ENCODE peak calls at places on chromosomes 3 and 15, in nine cellular contexts. V is fibroblast of mammary gland, L is IMR-90, C is left lung, X is cardiac muscle cell, R is adrenal gland, G is ascending aorta, Q is HFF-Myc, U is breast epithelium. O is an unnamed sample.

GRCh38 chr3:74273555-74274402 is 340.7 kb downstream of the CNTN3 start:
- DNase-seq in G (no peak), Q (no peak), R (no peak), C (no peak), U (no peak), L (no peak), X (no peak), V (no peak), O (no peak)

GRCh38 chr15:49047456-49047855 is 1.2 kb upstream of the SECISBP2L start:
- DNase-seq in L (no peak), R (no peak), V (no peak), U (no peak), G (no peak), C (no peak), X (no peak), Q (no peak), O (no peak)

GRCh38 chr3:189806171-189806951 is 175.2 kb downstream of the TP63 start:
- DNase-seq in G (no peak), C (no peak), V (no peak), X (peak), Q (no peak), L (peak), U (no peak), R (no peak), O (no peak)

GRCh38 chr3:152650177-152650576 is 184.8 kb upstream of the P2RY1 start:
- DNase-seq in V (no peak), L (no peak), G (no peak), X (peak), R (no peak), C (no peak), Q (no peak), U (no peak), O (no peak)

GRCh38 chr3:88896026-88896425 is 211.4 kb upstream of the EPHA3 start:
- DNase-seq in R (no peak), X (no peak), C (no peak), Q (no peak), G (no peak), L (no peak), V (no peak), U (no peak), O (no peak)

GRCh38 chr3:134017490-134017889 is 12.2 kb downstream of the SLCO2A1 start:
- DNase-seq in R (no peak), G (no peak), V (no peak), L (no peak), Q (no peak), U (no peak), C (no peak), X (no peak), O (no peak)

GRCh38 chr3:115553796-115554495 is 69.4 kb upstream of the GAP43 start:
- DNase-seq in V (no peak), L (no peak), G (no peak), U (no peak), Q (no peak), X (no peak), C (no peak), R (no peak), O (no peak)

GRCh38 chr15:45612790-45613415 is 21.9 kb upstream of the SQOR start:
- DNase-seq in L (peak), R (no peak), Q (no peak), V (peak), X (peak), G (no peak), U (no peak), C (no peak), O (no peak)

GRCh38 chr3:21392521-21392920 is 358.5 kb downstream of the ZNF385D start:
- DNase-seq in C (no peak), L (no peak), R (no peak), V (peak), X (no peak), G (no peak), U (no peak), Q (no peak), O (no peak)

GRCh38 chr3:157650699-157651098 is 147.5 kb upstream of the VEPH1 start:
- DNase-seq in Q (no peak), V (no peak), L (no peak), C (no peak), X (no peak), U (no peak), G (no peak), R (no peak), O (no peak)

GRCh38 chr15:67915374-67916050 is 75.7 kb upstream of the RNU6-1 start:
- DNase-seq in U (peak), Q (no peak), R (peak), X (peak), G (peak), L (no peak), C (peak), V (no peak), O (no peak)

GRCh38 chr3:132660745-132661067 is 577 bp downstream of the UBA5 start:
- DNase-seq in C (no peak), R (no peak), X (no peak), Q (no peak), V (peak), L (peak), U (no peak), G (no peak), O (no peak)
- TF ChIP-seq CTCF in C (no peak), R (no peak), X (no peak), Q (no peak), V (no peak), L (no peak), U (no peak), G (no peak), O (no peak)

GRCh38 chr3:46539443-46540005 is 26.6 kb downstream of the LRRC2 start:
- DNase-seq in U (no peak), V (no peak), X (no peak), C (no peak), R (no peak), G (no peak), L (no peak), Q (no peak), O (no peak)
- H3K4me3 ChIP-seq in U (no peak), V (no peak), X (no peak), C (no peak), R (no peak), G (no peak), L (no peak), Q (no peak), O (no peak)

GRCh38 chr3:102537122-102537521 is 102.3 kb downstream of the ZPLD1 start:
- DNase-seq in Q (no peak), G (no peak), R (no peak), X (no peak), C (no peak), V (no peak), L (no peak), U (no peak), O (no peak)

GRCh38 chr3:102531686-102532085 is 96.9 kb downstream of the ZPLD1 start:
- DNase-seq in L (no peak), Q (no peak), C (no peak), V (no peak), U (no peak), R (no peak), X (no peak), G (no peak), O (no peak)

GRCh38 chr3:102533784-102534183 is 99.0 kb downstream of the ZPLD1 start:
- DNase-seq in X (no peak), V (no peak), Q (no peak), G (no peak), C (no peak), R (no peak), L (no peak), U (no peak), O (no peak)

GRCh38 chr3:102532901-102533300 is 98.1 kb downstream of the ZPLD1 start:
- DNase-seq in Q (no peak), L (peak), U (no peak), R (no peak), G (no peak), C (no peak), X (peak), V (no peak), O (no peak)

GRCh38 chr3:102536479-102536878 is 101.7 kb downstream of the ZPLD1 start:
- DNase-seq in C (no peak), Q (peak), G (no peak), R (no peak), X (peak), L (peak), U (no peak), V (peak), O (peak)
- TF ChIP-seq CTCF in C (peak), Q (peak), G (peak), R (peak), X (peak), L (peak), U (no peak), V (peak), O (peak)

DNA sequence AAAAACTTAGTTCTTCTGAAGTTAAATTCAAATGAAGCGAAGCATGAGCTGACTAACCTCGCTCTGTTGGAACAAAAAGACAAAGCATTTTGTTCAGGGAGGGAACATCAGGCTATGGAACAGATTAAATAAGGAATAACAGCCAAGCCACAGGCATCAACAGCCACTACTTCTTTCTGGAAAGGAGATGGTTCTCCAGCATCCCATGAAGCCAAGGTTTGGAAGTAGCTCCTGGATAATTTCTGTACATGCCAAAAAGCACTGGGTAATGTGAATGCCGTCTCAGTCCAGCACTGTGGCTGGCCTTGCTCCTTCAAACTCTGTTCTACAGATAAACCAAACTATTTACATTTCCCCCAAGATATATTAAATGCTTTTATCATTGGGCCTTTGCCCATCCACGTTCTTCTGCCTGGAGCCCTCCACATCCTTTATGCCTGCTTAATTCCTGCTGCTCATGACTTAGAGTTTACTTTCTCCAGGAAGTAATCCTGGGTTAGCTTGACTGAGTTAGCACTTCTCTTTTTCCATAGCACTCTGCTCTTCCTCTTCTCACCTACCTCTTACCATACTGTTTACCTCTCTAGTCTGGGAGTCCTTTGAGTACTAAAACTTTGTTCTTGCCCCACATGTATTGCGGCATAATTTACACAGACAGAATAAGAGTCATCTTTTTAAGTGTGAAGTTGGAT is 232.1 kb downstream of the CLSTN2 start:
- DNase-seq in V (no peak), U (no peak), C (no peak), R (no peak), L (no peak), G (no peak), Q (no peak), X (peak), O (peak)
- H3K4me3 ChIP-seq in V (no peak), U (no peak), C (no peak), R (no peak), L (no peak), G (no peak), Q (no peak), X (no peak), O (no peak)

GRCh38 chr3:44659015-44659414 is 10.5 kb downstream of the ZNF35 start:
- DNase-seq in R (no peak), G (no peak), U (no peak), X (no peak), C (no peak), L (no peak), Q (no peak), V (no peak), O (no peak)

GRCh38 chr3:44665173-44665572 is 16.6 kb downstream of the ZNF35 start:
- DNase-seq in C (no peak), G (no peak), R (no peak), X (no peak), Q (no peak), V (no peak), L (no peak), U (no peak), O (no peak)

GRCh38 chr3:44659434-44659833 is 10.9 kb downstream of the ZNF35 start:
- DNase-seq in G (no peak), L (no peak), C (no peak), V (no peak), U (no peak), Q (no peak), X (no peak), R (no peak), O (no peak)

DNA sequence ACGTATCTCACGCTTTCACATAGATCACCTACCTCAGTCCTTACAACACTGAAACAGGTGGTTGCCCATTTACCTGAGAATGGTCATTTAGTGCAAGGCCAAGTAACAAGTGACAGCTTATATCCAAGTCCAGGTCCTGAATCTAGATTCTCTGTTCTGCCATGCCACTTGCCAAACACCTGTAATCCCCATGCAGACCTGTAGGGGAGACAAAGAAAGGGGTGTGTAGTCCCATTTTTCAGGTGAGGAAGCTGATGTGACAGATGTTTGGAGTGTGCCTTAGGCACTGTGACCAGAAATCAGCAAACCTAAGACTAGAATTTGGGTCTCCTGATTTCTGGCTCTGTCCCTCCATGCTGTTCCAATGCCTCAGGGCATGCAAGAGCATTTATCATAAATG is 12.7 kb downstream of the ZNF35 start:
- DNase-seq in X (no peak), Q (no peak), R (no peak), U (no peak), L (no peak), V (no peak), C (no peak), G (no peak), O (no peak)
- TF ChIP-seq CTCF in X (peak), Q (peak), R (no peak), U (no peak), L (no peak), V (peak), C (no peak), G (no peak), O (no peak)

DNA sequence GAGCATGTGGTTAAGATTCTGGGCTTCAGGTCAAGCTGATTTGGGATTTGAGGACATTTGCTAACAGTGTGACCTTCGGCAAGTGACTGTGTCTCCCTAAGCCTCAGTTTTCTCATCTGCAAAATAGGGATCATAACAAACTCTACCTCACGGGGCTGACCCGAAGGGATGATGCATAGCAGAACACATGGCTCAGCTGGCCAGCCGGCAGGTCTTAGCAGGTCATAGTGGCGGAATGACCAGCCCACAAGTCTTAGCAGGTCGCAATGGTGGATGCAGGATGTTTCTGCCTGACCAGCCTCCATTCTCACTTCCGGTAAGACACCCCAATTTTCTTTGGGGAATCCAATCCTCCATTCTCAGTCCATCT is 63.3 kb downstream of the IQSEC1 start:
- DNase-seq in X (no peak), U (no peak), C (peak), Q (no peak), G (no peak), L (no peak), V (no peak), R (peak), O (no peak)
- H3K4me3 ChIP-seq in X (no peak), U (no peak), C (peak), Q (no peak), G (no peak), L (no peak), V (no peak), R (no peak), O (no peak)

GRCh38 chr3:51141573-51141972 is 243.5 kb upstream of the MANF start:
- DNase-seq in C (no peak), G (no peak), U (no peak), R (no peak), L (no peak), V (no peak), Q (no peak), X (no peak), O (no peak)
- TF ChIP-seq CTCF in C (no peak), G (no peak), U (no peak), R (no peak), L (no peak), V (no peak), Q (no peak), X (no peak), O (no peak)

O was measured in astrocyte of the cerebellum.